ENCODE peak calls at places on chromosomes 5 and 9, in four cellular contexts. E is WERI-Rb-1, A is PC-3, N is OCI-LY7. R is an unnamed sample.

GRCh38 chr9:16848189-16848588 is 22.3 kb downstream of the BNC2 start:
- DNase-seq in A (no peak), E (no peak), N (no peak), R (no peak)

GRCh38 chr5:15452780-15453179 is 47.2 kb upstream of the FBXL7 start:
- DNase-seq in N (no peak), E (no peak), A (no peak), R (no peak)

GRCh38 chr5:158876263-158876942 is 223.3 kb downstream of the EBF1 start:
- DNase-seq in N (peak; percentile 81), E (no peak), A (no peak), R (no peak)

GRCh38 chr5:94241288-94241651 is 377.1 kb downstream of the KIAA0825 start:
- DNase-seq in A (peak; percentile 77), E (no peak), N (no peak), R (no peak)

GRCh38 chr5:164708831-164709230 is 1203.4 kb downstream of the MAT2B start:
- DNase-seq in N (no peak), E (no peak), A (no peak), R (no peak)

GRCh38 chr9:36126016-36126786 is 10.3 kb upstream of the GLIPR2 start:
- DNase-seq in N (no peak), A (no peak), E (no peak), R (no peak)

GRCh38 chr9:93126151-93126781 is 7.8 kb downstream of the NINJ1 start:
- DNase-seq in N (no peak), A (no peak), E (no peak), R (peak; percentile 90)

GRCh38 chr5:173643964-173644363 is 27.5 kb upstream of the BOD1 start:
- DNase-seq in A (no peak), E (no peak), N (peak; percentile 86), R (no peak)

GRCh38 chr5:130279386-130279785 is 375.1 kb downstream of the CHSY3 start:
- DNase-seq in E (no peak), N (no peak), A (peak; percentile 79), R (no peak)

GRCh38 chr5:168879929-168880328 is 300.8 kb upstream of the PANK3 start:
- DNase-seq in E (no peak), A (no peak), N (peak; percentile 74), R (no peak)

GRCh38 chr5:179191506-179192184 is 131.5 kb downstream of the ZNF354C start:
- DNase-seq in A (no peak), N (no peak), E (no peak), R (peak; percentile 68)

GRCh38 chr9:2087500-2088313 is 72.6 kb downstream of the SMARCA2 start:
- DNase-seq in A (peak; percentile 53), N (peak; percentile 71), E (no peak), R (no peak)

GRCh38 chr5:32339198-32339597 is 26.5 kb upstream of the MTMR12 start:
- DNase-seq in N (peak; percentile 72), A (peak; percentile 55), E (no peak), R (no peak)

GRCh38 chr5:151033217-151033934 is 13.0 kb downstream of the GPX3 start:
- DNase-seq in N (no peak), E (no peak), A (no peak), R (peak; percentile 75)

GRCh38 chr5:56350595-56351170 is 117.6 kb upstream of the ANKRD55 start:
- DNase-seq in N (no peak), E (no peak), A (peak; percentile 89), R (no peak)

GRCh38 chr9:7028591-7028990 is 270.8 kb downstream of the KDM4C start:
- DNase-seq in N (no peak), E (no peak), A (no peak), R (no peak)
- TF ChIP-seq CTCF in N (no peak), E (no peak), A (no peak), R (no peak)

DNA sequence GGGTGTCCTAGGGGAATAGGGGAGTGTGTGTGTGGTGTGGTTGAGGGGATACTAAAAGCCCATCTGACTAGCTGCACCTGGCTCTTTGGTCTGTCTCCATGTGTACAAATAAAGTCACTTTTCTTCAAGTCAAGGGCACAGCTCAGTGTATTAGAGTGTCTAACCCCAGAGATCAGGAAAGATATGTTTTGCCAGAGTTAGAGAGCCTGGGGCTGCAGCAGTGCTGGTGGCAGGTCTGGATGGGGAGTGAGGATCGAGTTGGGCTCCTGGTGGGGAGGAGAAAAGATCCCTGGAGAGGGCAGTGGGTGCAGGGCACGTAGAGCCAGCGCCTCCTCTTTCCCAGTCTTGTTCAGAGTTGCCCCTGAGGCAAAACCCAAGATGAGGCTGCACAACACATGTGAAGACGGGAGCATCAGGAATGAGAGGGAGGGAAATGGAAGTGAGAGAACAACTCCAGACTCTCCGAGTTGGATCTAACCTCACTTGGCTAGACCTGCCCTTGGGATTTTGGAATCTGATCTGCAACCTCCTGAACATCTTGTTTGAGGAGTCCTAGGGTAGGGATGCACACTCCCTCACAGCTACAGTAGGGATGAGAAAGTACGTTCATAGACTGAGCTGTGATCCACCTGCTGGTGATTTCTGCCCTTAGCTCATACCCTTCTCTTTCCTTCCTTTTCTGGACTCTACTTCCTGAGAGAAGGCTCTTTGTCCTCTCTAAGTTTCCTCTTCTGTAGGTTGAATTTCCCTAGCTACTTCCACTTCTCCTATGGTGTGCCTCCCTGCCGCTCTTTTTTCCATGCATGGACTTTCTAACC is 309.9 kb downstream of the ZSWIM6 start:
- DNase-seq in N (no peak), E (no peak), A (no peak), R (no peak)
- TF ChIP-seq CTCF in N (no peak), E (peak; percentile 22), A (peak; percentile 14), R (peak; percentile 37)

DNA sequence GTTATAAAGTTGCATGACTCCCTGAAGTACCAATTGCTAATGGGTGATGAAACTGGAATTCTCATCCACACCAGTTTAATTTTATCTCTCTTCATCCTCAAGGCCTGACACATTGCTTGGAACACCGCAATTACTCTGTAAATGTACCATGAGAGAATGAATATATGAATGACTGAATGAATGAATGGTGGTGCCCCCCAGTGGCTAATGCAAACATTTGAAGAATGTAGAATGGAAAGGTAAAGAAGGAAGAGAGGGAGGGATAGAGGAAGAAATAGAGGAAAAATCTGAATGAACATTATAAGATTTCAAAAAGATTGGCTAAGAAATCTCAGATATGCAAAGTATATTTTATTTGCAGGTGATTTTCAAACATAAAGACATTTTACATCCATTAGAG is 13.1 kb downstream of the PAPPA start:
- DNase-seq in A (peak; percentile 26), N (no peak), E (no peak), R (no peak)
- TF ChIP-seq CTCF in A (peak; percentile 60), N (peak; percentile 70), E (no peak), R (peak; percentile 73)

GRCh38 chr5:98769006-98769255 is 4.5 kb upstream of the RGMB start:
- DNase-seq in A (peak; percentile 46), N (no peak), E (peak; percentile 55), R (no peak)
- TF ChIP-seq CTCF in A (peak; percentile 79), N (peak; percentile 30), E (peak; percentile 67), R (peak; percentile 85)

DNA sequence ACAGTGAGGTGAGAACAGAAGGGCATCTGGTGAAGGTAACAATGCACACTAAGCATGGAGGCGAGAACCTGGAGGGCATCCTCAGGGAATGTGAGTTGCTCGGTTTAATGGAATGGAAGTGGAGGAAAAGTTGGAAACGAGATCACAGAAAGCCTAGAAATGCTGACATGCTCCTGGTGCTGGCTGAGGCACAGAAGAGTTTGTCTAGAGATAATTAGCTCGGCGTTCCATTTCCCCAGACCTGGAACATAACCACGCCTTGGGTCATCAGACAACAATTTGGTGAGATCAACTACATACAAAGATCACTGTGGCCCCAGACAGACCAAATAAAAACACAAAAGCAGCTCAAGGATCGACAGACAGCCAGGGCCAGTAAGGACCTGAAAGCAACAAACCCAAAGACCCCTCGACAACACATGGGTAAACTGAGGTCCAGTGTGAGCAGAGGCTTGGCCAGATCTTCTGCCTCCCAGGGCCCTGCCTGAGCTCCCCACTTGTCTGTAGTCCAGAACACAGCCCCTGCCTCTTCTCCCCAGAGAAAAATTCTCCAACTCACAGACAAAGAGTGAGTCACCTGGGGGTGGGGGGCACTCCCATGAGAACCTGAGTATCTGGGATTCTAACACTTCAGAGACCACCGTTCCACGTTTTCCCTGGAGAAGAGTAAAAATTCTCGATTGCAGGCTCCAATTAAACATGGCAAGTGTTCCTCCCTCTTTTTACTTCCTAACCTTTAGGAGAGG is 52.5 kb downstream of the SHB start:
- DNase-seq in N (no peak), E (no peak), A (peak; percentile 39), R (no peak)
- TF ChIP-seq CTCF in N (no peak), E (no peak), A (no peak), R (no peak)

GRCh38 chr5:58041884-58042283 is 418.0 kb downstream of the PLK2 start:
- DNase-seq in N (no peak), A (no peak), E (no peak), R (no peak)

GRCh38 chr5:58043607-58043945 is 416.3 kb downstream of the PLK2 start:
- DNase-seq in A (no peak), E (no peak), N (no peak), R (no peak)

GRCh38 chr5:58042933-58043606 is 416.8 kb downstream of the PLK2 start:
- DNase-seq in E (no peak), A (no peak), N (no peak), R (no peak)

GRCh38 chr5:58046371-58046770 is 413.5 kb downstream of the PLK2 start:
- DNase-seq in N (no peak), A (no peak), E (no peak), R (no peak)

DNA sequence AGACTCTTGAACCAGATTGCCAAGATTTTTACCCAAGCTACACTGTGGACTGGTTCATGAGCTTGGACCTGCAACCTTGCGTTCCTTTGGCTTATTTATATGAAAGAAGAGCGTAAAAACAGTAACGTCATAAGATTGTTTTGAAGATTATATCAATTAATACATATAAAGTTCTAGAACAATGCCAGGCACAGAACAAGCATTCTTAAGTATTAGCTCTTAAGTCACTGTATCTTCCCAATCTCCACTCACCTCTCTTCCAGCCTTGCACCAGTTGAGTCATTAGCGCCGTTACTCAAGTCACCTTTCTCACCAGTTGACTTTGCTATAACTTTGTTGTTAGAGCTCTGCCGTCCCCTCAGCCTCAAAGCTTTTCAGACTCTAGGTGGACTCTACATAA is 415.7 kb downstream of the PLK2 start:
- DNase-seq in E (no peak), N (no peak), A (no peak), R (no peak)
- TF ChIP-seq CTCF in E (no peak), N (no peak), A (no peak), R (no peak)

DNA sequence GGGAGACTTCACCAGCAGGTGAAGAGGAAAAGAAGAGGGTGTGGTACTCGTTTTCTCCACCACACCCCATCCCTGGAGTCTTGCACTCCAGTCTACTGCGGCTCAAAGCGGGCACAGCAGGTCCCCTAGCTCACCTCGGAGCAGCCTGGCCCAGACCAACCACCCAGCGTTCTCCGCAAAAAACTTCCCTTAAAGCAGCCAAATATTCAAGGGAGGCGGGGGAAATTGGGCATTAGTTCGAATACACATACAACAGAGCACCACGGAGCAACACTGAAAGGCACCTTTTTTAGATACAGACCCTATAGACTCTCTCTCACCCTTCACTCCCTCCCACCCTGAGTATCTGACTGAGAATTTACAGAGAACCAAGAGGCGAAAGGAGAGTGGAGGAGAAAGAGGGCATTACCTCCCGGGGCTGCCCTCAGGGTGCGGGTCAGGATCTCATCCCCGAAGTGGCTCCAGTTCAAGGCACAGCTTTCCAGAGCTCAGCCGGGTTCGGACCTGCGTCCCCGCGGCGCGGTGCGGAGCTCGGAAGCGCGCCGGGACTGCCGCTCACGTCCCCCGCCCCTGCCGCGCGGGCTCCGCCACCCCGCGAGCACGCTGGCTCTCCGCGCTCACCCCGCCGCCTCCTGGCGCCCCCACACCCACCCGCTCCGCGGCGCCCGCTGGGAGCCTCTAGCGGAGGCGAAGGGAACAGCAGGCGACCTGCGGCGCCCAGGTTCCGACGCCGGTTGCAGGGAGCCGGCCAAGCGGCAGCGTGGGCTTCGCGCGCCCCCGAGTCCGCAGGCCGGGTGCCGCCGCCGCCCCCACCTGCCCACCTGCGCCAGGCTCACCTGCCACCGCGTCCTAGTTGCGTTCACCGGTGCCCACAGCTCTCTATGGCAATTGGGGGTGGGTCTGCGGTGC is 1638.7 kb upstream of the C9orf72 start:
- DNase-seq in E (peak; percentile 70), A (no peak), N (no peak), R (no peak)
- TF ChIP-seq CTCF in E (peak; percentile 89), A (no peak), N (no peak), R (peak; percentile 83)

R was measured in chondrocyte.